ENCODE peak calls at places on chromosomes 13 and 19, in six cellular contexts. C, G, R, Y, V and X are unnamed samples.

GRCh38 chr13:101712026-101712348 is 259.5 kb downstream of the ITGBL1 start:
- DNase-seq in C (no peak), G (no peak), R (no peak), Y (no peak), V (no peak), X (no peak)

GRCh38 chr13:32228330-32229041 is 86.7 kb downstream of the ZAR1L start:
- DNase-seq in C (peak), G (no peak), R (no peak), Y (no peak), V (peak), X (peak)

GRCh38 chr19:12838893-12839656 is 760 bp downstream of the MAST1 start:
- DNase-seq in C (no peak), G (no peak), R (no peak), Y (no peak), V (no peak), X (no peak)

GRCh38 chr19:4980087-4980486 is 11.2 kb downstream of the KDM4B start:
- DNase-seq in C (no peak), G (no peak), R (no peak), Y (no peak), V (peak), X (no peak)

GRCh38 chr13:64884976-64885375 is 2345.2 kb downstream of the PCDH9 start:
- DNase-seq in C (peak), G (no peak), R (no peak), Y (no peak), V (peak), X (peak)

GRCh38 chr13:22278336-22278929 is 607.6 kb downstream of the FGF9 start:
- DNase-seq in C (peak), G (peak), R (peak), Y (peak), V (peak), X (peak)

GRCh38 chr13:63636231-63636993 is 2220.8 kb upstream of the PCDH20 start:
- DNase-seq in C (no peak), G (no peak), R (no peak), Y (no peak), V (no peak), X (no peak)

GRCh38 chr13:110055089-110055488 is 251.9 kb downstream of the COL4A1 start:
- DNase-seq in C (peak), G (no peak), R (no peak), Y (no peak), V (no peak), X (peak)

GRCh38 chr13:83536941-83537340 is 345.3 kb downstream of the SLITRK1 start:
- DNase-seq in C (no peak), G (no peak), R (no peak), Y (no peak), V (no peak), X (no peak)

GRCh38 chr13:41674246-41674645 is 216.9 kb downstream of the RGCC start:
- DNase-seq in C (no peak), G (no peak), R (no peak), Y (no peak), V (no peak), X (no peak)

GRCh38 chr13:92097337-92097903 is 699.0 kb downstream of the GPC5 start:
- DNase-seq in C (no peak), G (no peak), R (no peak), Y (no peak), V (peak), X (peak)

GRCh38 chr13:114151565-114152284 is 19.3 kb upstream of the RASA3 start:
- DNase-seq in C (no peak), G (no peak), R (no peak), Y (no peak), V (no peak), X (no peak)

GRCh38 chr13:48486362-48486761 is 46.5 kb downstream of the RCBTB2 start:
- DNase-seq in C (no peak), G (no peak), R (no peak), Y (no peak), V (no peak), X (no peak)

GRCh38 chr19:38389957-38390924 is 1.7 kb downstream of the SPRED3 start:
- DNase-seq in C (no peak), G (no peak), R (no peak), Y (no peak), V (no peak), X (no peak)

GRCh38 chr19:1082165-1082927 is 12.8 kb downstream of the POLR2E start:
- DNase-seq in C (no peak), G (peak), R (peak), Y (peak), V (peak), X (no peak)

GRCh38 chr19:3881272-3882040 is 971 bp downstream of the ATCAY start:
- DNase-seq in C (no peak), G (no peak), R (no peak), Y (peak), V (no peak), X (no peak)

GRCh38 chr13:25881946-25882574 is 169.8 kb downstream of the SHISA2 start:
- DNase-seq in C (no peak), G (no peak), R (peak), Y (no peak), V (no peak), X (peak)

GRCh38 chr19:6720369-6721112 is at the start of gene C3:
- DNase-seq in C (peak), G (no peak), R (no peak), Y (no peak), V (peak), X (peak)

GRCh38 chr13:87887459-87888123 is 216.4 kb downstream of the SLITRK5 start:
- DNase-seq in C (no peak), G (no peak), R (no peak), Y (no peak), V (no peak), X (no peak)

GRCh38 chr19:485122-485521 is 11.2 kb upstream of the MADCAM1 start:
- DNase-seq in C (no peak), G (no peak), R (no peak), Y (no peak), V (no peak), X (no peak)

DNA sequence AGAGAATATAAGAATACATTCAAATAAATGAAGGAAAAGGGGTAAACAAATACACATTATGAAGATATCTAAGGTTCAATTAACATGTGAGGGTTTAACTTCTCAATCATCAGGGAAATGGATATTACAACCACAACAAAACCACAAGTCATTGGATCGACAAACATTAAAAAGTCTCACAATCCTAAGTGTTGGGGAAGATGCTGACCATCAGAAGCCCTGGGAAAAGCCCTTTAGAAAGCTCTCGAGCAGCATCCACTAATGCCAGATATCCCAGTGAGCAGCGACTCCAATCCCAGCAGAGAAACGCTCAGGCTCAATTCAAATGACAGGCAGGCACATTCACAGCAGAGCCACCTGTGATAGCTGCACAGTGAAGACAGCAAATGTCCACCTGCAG is 3.1 kb downstream of the TPRX1 start:
- DNase-seq in C (no peak), G (no peak), R (no peak), Y (no peak), V (no peak), X (no peak)
- H2AK5ac ChIP-seq in C (no peak), G (no peak), R (no peak), Y (no peak), V (no peak), X (no peak)

DNA sequence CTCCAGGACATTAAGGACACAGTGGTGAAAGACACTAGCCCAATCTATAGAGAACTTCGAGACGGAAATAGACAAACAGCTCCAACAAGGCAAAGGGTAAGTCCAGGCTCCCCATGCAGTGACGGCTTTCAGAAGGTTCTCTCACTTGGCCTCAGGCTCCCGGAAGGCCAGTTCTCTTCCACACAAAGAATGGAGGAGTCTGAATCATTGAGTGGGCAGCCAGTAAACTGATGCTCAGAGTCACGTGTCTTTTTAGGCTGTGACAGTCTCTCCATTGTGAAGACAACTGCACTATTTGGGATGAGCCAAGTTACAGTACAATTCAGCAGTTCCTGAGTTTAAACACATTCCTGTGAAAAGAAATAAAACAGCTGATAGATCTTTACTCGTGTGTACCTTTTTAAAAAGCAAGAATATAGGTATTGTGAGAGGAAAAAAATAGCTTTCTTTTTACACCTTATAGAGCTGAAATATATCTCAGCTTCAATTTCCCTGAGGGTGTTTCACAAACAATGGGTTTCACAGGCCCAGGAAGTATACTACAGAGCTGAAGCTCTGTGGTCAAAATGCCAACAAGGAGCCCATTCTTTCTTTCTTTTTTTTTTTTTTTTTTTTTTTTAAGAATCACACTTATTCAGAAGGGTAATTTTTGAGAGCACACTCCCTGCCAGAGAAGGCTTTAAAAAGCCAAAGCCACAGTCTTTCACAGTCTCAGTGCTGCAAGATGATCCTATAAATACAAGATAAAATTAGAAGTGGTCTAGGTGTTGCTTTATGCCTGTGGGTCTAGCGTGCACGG is 135.1 kb downstream of the FREM2 start:
- DNase-seq in C (no peak), G (no peak), R (no peak), Y (no peak), V (no peak), X (no peak)
- H4K91ac ChIP-seq in C (no peak), G (no peak), R (no peak), Y (no peak), V (no peak), X (no peak)

DNA sequence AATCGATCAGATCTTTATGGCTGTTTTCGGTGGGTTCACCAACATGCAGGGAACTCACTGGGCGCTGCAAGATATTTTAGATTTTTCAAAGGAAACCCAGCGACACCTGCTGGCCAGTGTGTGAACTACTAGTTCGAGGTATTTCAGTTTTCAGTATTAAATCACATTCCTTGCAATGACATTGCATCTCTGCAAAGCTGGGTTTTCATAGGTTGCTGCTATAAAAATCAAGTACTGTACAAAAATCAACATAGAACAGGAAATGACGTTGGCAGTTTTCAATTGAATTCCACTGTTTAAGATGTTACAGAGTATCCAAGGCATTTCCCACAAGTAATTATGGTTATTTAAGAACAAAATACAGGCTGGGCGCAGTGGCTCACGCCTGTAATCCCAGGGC is 17.6 kb downstream of the LIG1 start:
- DNase-seq in C (peak), G (no peak), R (peak), Y (peak), V (peak), X (peak)
- H2AK5ac ChIP-seq in C (no peak), G (no peak), R (no peak), Y (no peak), V (no peak), X (no peak)

DNA sequence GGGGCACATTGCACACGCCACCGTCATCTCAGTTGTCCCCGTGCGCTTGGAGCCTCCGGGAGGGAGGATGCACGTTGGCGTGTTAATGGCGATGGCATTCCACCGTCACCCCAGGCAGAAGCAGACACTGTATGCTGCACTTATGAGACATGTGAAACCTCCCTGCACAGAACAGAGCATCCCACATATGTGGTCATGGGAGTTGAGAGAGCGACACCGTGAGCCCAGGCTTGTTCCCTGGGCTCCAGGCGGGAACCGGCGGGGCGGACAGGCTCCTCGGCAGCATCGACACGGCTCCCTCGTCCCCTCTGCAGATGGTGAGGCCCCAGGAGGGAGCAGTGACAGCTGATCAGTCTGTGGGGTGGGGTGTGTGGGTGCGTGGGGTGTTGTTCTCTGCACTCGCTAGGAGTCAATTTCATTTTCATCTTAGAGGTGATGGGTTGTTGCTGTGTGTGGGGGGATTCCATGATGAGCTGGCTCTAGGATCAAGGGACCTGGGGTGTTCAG is 40.4 kb downstream of the CRTC1 start:
- DNase-seq in C (no peak), G (no peak), R (no peak), Y (no peak), V (no peak), X (no peak)
- H4K91ac ChIP-seq in C (no peak), G (no peak), R (peak), Y (no peak), V (no peak), X (peak)

DNA sequence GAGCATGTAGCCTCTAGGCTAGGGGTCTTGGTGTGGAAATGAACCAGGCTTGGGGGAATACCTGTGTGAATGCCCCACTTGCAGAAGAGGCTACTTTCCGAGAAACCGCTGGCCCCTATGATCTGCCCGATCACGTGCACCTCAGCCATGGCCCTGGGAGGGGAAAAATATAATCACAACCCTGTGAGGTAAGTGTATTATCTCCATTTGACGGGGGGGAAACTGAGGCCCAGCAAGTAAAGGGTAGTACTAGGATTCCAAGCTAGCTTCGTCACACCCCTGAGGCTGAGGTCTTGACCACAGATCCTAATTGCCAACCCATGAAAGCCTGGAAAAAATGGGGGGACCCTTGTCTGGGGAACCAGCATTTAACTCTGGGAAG is 587 bp downstream of the B9D2 start:
- DNase-seq in C (no peak), G (no peak), R (no peak), Y (no peak), V (no peak), X (no peak)
- H2AK5ac ChIP-seq in C (peak), G (no peak), R (peak), Y (no peak), V (peak), X (no peak)